ENCODE peak calls at places on chromosomes 7 and 10, in four cellular contexts. One of them, this sample, is unnamed.

GRCh38 chr7:11331128-11332102 is 357.7 kb downstream of the PHF14 start:
- DNase-seq in OCI-LY7: no peak
- DNase-seq in neural progenitor cell: no peak
- DNase-seq in fibroblast of the aortic adventitia: no peak
- DNase-seq in this sample: no peak

GRCh38 chr7:131945313-131945831 is 388.9 kb upstream of the PODXL start:
- DNase-seq in neural progenitor cell: peak; percentile 92
- DNase-seq in fibroblast of the aortic adventitia: peak; percentile 34
- DNase-seq in OCI-LY7: peak; percentile 47
- DNase-seq in this sample: peak; percentile 19

GRCh38 chr10:94487575-94487974 is 58.0 kb upstream of the HELLS start:
- DNase-seq in OCI-LY7: no peak
- DNase-seq in fibroblast of the aortic adventitia: no peak
- DNase-seq in neural progenitor cell: no peak
- DNase-seq in this sample: no peak

GRCh38 chr7:158255156-158255555 is 332.5 kb downstream of the PTPRN2 start:
- DNase-seq in neural progenitor cell: no peak
- DNase-seq in fibroblast of the aortic adventitia: no peak
- DNase-seq in OCI-LY7: no peak
- DNase-seq in this sample: no peak

GRCh38 chr10:75136346-75136745 is 24.9 kb downstream of the SAMD8 start:
- DNase-seq in fibroblast of the aortic adventitia: no peak
- DNase-seq in OCI-LY7: no peak
- DNase-seq in neural progenitor cell: no peak
- DNase-seq in this sample: no peak

GRCh38 chr10:101005361-101005760 is 5.8 kb downstream of the LZTS2 start:
- DNase-seq in OCI-LY7: no peak
- DNase-seq in fibroblast of the aortic adventitia: no peak
- DNase-seq in neural progenitor cell: no peak
- DNase-seq in this sample: no peak

GRCh38 chr7:141043621-141044020 is 28.9 kb upstream of the MRPS33 start:
- DNase-seq in fibroblast of the aortic adventitia: no peak
- DNase-seq in neural progenitor cell: no peak
- DNase-seq in OCI-LY7: no peak
- DNase-seq in this sample: peak; percentile 17

GRCh38 chr7:16235743-16236142 is 185.6 kb downstream of the CRPPA start:
- DNase-seq in OCI-LY7: no peak
- DNase-seq in fibroblast of the aortic adventitia: no peak
- DNase-seq in neural progenitor cell: no peak
- DNase-seq in this sample: no peak

GRCh38 chr7:131657881-131658280 is 101.5 kb upstream of the PODXL start:
- DNase-seq in OCI-LY7: no peak
- DNase-seq in neural progenitor cell: no peak
- DNase-seq in fibroblast of the aortic adventitia: peak; percentile 18
- DNase-seq in this sample: no peak

GRCh38 chr10:6047847-6048246 is 14.3 kb downstream of the IL2RA start:
- DNase-seq in OCI-LY7: no peak
- DNase-seq in neural progenitor cell: no peak
- DNase-seq in fibroblast of the aortic adventitia: no peak
- DNase-seq in this sample: no peak

GRCh38 chr10:19730071-19730470 is 86.2 kb upstream of the PLXDC2 start:
- DNase-seq in neural progenitor cell: no peak
- DNase-seq in fibroblast of the aortic adventitia: peak; percentile 46
- DNase-seq in OCI-LY7: no peak
- DNase-seq in this sample: peak; percentile 46

GRCh38 chr10:43888551-43888950 is 239.9 kb upstream of the ZNF32 start:
- DNase-seq in neural progenitor cell: no peak
- DNase-seq in fibroblast of the aortic adventitia: peak; percentile 96
- DNase-seq in OCI-LY7: no peak
- DNase-seq in this sample: peak; percentile 87

GRCh38 chr10:23065549-23065948 is 29.8 kb upstream of the MSRB2 start:
- DNase-seq in fibroblast of the aortic adventitia: peak; percentile 89
- DNase-seq in neural progenitor cell: no peak
- DNase-seq in OCI-LY7: no peak
- DNase-seq in this sample: peak; percentile 84

GRCh38 chr10:43407148-43407575 is 1.8 kb downstream of the HNRNPF start:
- DNase-seq in OCI-LY7: peak; percentile 73
- DNase-seq in neural progenitor cell: peak; percentile 71
- DNase-seq in fibroblast of the aortic adventitia: peak; percentile 35
- DNase-seq in this sample: peak; percentile 50

GRCh38 chr7:143214789-143215679 is 6.8 kb upstream of the TAS2R40 start:
- DNase-seq in OCI-LY7: peak; percentile 89
- DNase-seq in neural progenitor cell: peak; percentile 91
- DNase-seq in fibroblast of the aortic adventitia: peak; percentile 94
- DNase-seq in this sample: peak; percentile 81

GRCh38 chr7:83976302-83976701 is 218.3 kb downstream of the SEMA3A start:
- DNase-seq in OCI-LY7: peak; percentile 36
- DNase-seq in fibroblast of the aortic adventitia: peak; percentile 67
- DNase-seq in neural progenitor cell: peak; percentile 34
- DNase-seq in this sample: peak; percentile 45

GRCh38 chr7:12683678-12684077 is 3.8 kb upstream of the ARL4A start:
- DNase-seq in neural progenitor cell: no peak
- DNase-seq in fibroblast of the aortic adventitia: peak; percentile 53
- DNase-seq in OCI-LY7: no peak
- DNase-seq in this sample: peak; percentile 27

GRCh38 chr10:22850541-22850940 is 77.3 kb upstream of the ARMC3 start:
- DNase-seq in OCI-LY7: no peak
- DNase-seq in fibroblast of the aortic adventitia: peak; percentile 28
- DNase-seq in neural progenitor cell: no peak
- DNase-seq in this sample: no peak

GRCh38 chr10:102230264-102230860 is 4.3 kb downstream of the ELOVL3 start:
- DNase-seq in fibroblast of the aortic adventitia: peak; percentile 50
- DNase-seq in neural progenitor cell: peak; percentile 94
- DNase-seq in OCI-LY7: no peak
- DNase-seq in this sample: no peak

GRCh38 chr7:45574521-45575500 is 643 bp downstream of the ADCY1 start:
- DNase-seq in neural progenitor cell: peak; percentile 94
- DNase-seq in OCI-LY7: no peak
- DNase-seq in fibroblast of the aortic adventitia: peak; percentile 19
- DNase-seq in this sample: peak; percentile 37

GRCh38 chr10:101643546-101643945 is 51.4 kb downstream of the FBXW4 start:
- DNase-seq in fibroblast of the aortic adventitia: no peak
- DNase-seq in OCI-LY7: no peak
- DNase-seq in neural progenitor cell: peak; percentile 67
- DNase-seq in this sample: no peak

GRCh38 chr10:31677198-31678138 is 251.2 kb downstream of the ARHGAP12 start:
- DNase-seq in neural progenitor cell: peak; percentile 91
- DNase-seq in OCI-LY7: no peak
- DNase-seq in fibroblast of the aortic adventitia: no peak
- DNase-seq in this sample: no peak

GRCh38 chr7:79241288-79242055 is 212.0 kb downstream of the MAGI2 start:
- DNase-seq in fibroblast of the aortic adventitia: peak; percentile 79
- DNase-seq in neural progenitor cell: no peak
- DNase-seq in OCI-LY7: no peak
- DNase-seq in this sample: peak; percentile 85

GRCh38 chr7:139771001-139771956 is 6.5 kb downstream of the HIPK2 start:
- DNase-seq in fibroblast of the aortic adventitia: peak; percentile 71
- DNase-seq in neural progenitor cell: no peak
- DNase-seq in OCI-LY7: no peak
- DNase-seq in this sample: peak; percentile 35

GRCh38 chr7:47557317-47557985 is 24.5 kb downstream of the TNS3 start:
- DNase-seq in OCI-LY7: no peak
- DNase-seq in fibroblast of the aortic adventitia: peak; percentile 85
- DNase-seq in neural progenitor cell: no peak
- DNase-seq in this sample: peak; percentile 87

GRCh38 chr10:92327445-92328433 is 36.8 kb downstream of the MARCHF5 start:
- DNase-seq in OCI-LY7: no peak
- DNase-seq in neural progenitor cell: no peak
- DNase-seq in fibroblast of the aortic adventitia: peak; percentile 24
- DNase-seq in this sample: no peak

GRCh38 chr7:121204537-121204936 is 124.3 kb upstream of the WNT16 start:
- DNase-seq in fibroblast of the aortic adventitia: no peak
- DNase-seq in neural progenitor cell: no peak
- DNase-seq in OCI-LY7: no peak
- DNase-seq in this sample: peak; percentile 25

GRCh38 chr7:87474533-87475358 is 734 bp downstream of the ABCB4 start:
- DNase-seq in fibroblast of the aortic adventitia: peak; percentile 9
- DNase-seq in OCI-LY7: peak; percentile 82
- DNase-seq in neural progenitor cell: peak; percentile 26
- DNase-seq in this sample: peak; percentile 37

GRCh38 chr7:117296066-117296465 is 26.8 kb downstream of the WNT2 start:
- DNase-seq in fibroblast of the aortic adventitia: no peak
- DNase-seq in neural progenitor cell: peak; percentile 24
- DNase-seq in OCI-LY7: no peak
- DNase-seq in this sample: no peak

GRCh38 chr7:141617280-141617679 is 66.1 kb downstream of the AGK start:
- DNase-seq in OCI-LY7: no peak
- DNase-seq in neural progenitor cell: no peak
- DNase-seq in fibroblast of the aortic adventitia: no peak
- DNase-seq in this sample: no peak

GRCh38 chr7:101237206-101238067 is at the start of gene CLDN15:
- DNase-seq in neural progenitor cell: no peak
- DNase-seq in OCI-LY7: no peak
- DNase-seq in fibroblast of the aortic adventitia: peak; percentile 72
- DNase-seq in this sample: peak; percentile 60

GRCh38 chr10:113891476-113891875 is 37.0 kb downstream of the NHLRC2 start:
- DNase-seq in OCI-LY7: no peak
- DNase-seq in fibroblast of the aortic adventitia: no peak
- DNase-seq in neural progenitor cell: no peak
- DNase-seq in this sample: peak; percentile 27

GRCh38 chr7:110386914-110387313 is 704.0 kb upstream of the LRRN3 start:
- DNase-seq in OCI-LY7: no peak
- DNase-seq in fibroblast of the aortic adventitia: no peak
- DNase-seq in neural progenitor cell: no peak
- DNase-seq in this sample: peak; percentile 4

GRCh38 chr7:31794851-31795250 is 107.8 kb downstream of the PPP1R17 start:
- DNase-seq in fibroblast of the aortic adventitia: no peak
- DNase-seq in OCI-LY7: no peak
- DNase-seq in neural progenitor cell: no peak
- DNase-seq in this sample: no peak

GRCh38 chr10:43863859-43864591 is 215.3 kb upstream of the ZNF32 start:
- DNase-seq in neural progenitor cell: no peak
- DNase-seq in fibroblast of the aortic adventitia: peak; percentile 91
- DNase-seq in OCI-LY7: no peak
- DNase-seq in this sample: peak; percentile 88

GRCh38 chr10:15562578-15562977 is 157.1 kb downstream of the ITGA8 start:
- DNase-seq in neural progenitor cell: no peak
- DNase-seq in OCI-LY7: no peak
- DNase-seq in fibroblast of the aortic adventitia: no peak
- DNase-seq in this sample: no peak

GRCh38 chr10:15567952-15568351 is 151.8 kb downstream of the ITGA8 start:
- DNase-seq in fibroblast of the aortic adventitia: no peak
- DNase-seq in neural progenitor cell: no peak
- DNase-seq in OCI-LY7: no peak
- DNase-seq in this sample: no peak

GRCh38 chr10:15558136-15558535 is 161.6 kb downstream of the ITGA8 start:
- DNase-seq in OCI-LY7: no peak
- DNase-seq in neural progenitor cell: no peak
- DNase-seq in fibroblast of the aortic adventitia: peak; percentile 77
- DNase-seq in this sample: peak; percentile 94

GRCh38 chr10:15562116-15562515 is 157.6 kb downstream of the ITGA8 start:
- DNase-seq in OCI-LY7: no peak
- DNase-seq in fibroblast of the aortic adventitia: no peak
- DNase-seq in neural progenitor cell: no peak
- DNase-seq in this sample: no peak

DNA sequence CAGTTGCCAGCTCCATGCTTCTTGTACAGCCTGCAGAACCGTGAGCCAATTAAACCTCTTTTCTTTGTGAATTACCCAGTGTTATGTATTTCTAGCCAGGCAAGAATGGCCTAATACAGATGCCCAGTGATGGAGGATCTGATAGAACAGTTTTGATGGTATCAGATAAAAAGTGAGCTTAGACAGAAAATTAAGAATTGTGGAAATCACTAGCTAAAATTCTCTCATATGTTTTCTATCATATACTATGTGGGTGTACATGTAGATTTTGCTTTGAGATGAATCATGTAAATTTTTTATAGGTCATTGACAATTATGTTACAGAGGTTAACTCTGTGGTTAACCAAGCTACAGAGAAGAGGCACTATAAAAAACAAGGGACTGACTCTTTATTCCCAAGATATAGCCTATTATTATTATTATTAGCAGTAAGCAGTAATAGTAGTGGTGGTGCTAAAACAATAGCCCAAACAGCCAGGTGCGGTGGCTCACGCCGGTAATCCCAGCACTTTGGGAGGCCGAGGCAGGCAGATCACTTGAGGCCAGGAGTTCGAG is 156.5 kb downstream of the ITGA8 start:
- DNase-seq in neural progenitor cell: no peak
- DNase-seq in fibroblast of the aortic adventitia: no peak
- DNase-seq in OCI-LY7: no peak
- DNase-seq in this sample: no peak
- TF ChIP-seq CTCF in neural progenitor cell: no peak
- TF ChIP-seq CTCF in fibroblast of the aortic adventitia: no peak
- TF ChIP-seq CTCF in OCI-LY7: no peak
- TF ChIP-seq CTCF in this sample: no peak

GRCh38 chr10:283916-284356 is 148.7 kb downstream of the ZMYND11 start:
- DNase-seq in neural progenitor cell: no peak
- DNase-seq in OCI-LY7: no peak
- DNase-seq in fibroblast of the aortic adventitia: no peak
- DNase-seq in this sample: no peak
- H3K4me3 ChIP-seq in neural progenitor cell: no peak overlapping the region
- H3K4me3 ChIP-seq in OCI-LY7: no peak overlapping the region
- H3K4me3 ChIP-seq in fibroblast of the aortic adventitia: no peak overlapping the region
- H3K4me3 ChIP-seq in this sample: no peak overlapping the region

DNA sequence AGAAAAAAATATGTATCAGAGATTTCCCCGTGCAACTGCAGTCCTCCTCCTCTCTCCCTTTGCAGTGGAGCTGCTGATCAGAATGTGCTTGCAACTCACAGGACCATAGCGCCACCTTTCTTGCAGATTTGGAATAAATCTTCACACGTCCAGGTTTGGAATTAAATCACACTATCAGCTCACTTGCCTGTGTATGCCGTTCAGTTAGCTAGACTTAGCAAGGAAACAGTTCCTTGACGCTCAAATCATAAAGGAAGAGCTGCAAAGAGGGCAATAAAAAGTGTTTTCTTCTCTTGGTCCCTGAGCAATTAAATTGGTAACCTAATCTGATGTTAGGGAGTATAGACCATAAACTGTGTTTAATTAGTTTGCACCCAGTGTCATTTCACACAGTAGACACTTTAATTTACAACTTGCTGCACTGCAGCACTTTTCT is 77.4 kb downstream of the PON1 start:
- DNase-seq in neural progenitor cell: peak; percentile 88
- DNase-seq in fibroblast of the aortic adventitia: peak; percentile 83
- DNase-seq in OCI-LY7: peak; percentile 51
- DNase-seq in this sample: peak; percentile 72
- TF ChIP-seq CTCF in neural progenitor cell: peak; percentile 86
- TF ChIP-seq CTCF in fibroblast of the aortic adventitia: peak; percentile 65
- TF ChIP-seq CTCF in OCI-LY7: peak; percentile 79
- TF ChIP-seq CTCF in this sample: peak; percentile 75

GRCh38 chr10:34816067-34817002 is 1.2 kb upstream of the PARD3 start:
- DNase-seq in fibroblast of the aortic adventitia: peak; percentile 40
- DNase-seq in OCI-LY7: no peak
- DNase-seq in neural progenitor cell: peak; percentile 43
- DNase-seq in this sample: peak; percentile 37
- H3K4me3 ChIP-seq in fibroblast of the aortic adventitia: peak overlapping the region; percentile 84
- H3K4me3 ChIP-seq in OCI-LY7: no peak overlapping the region
- H3K4me3 ChIP-seq in neural progenitor cell: peak overlapping the region; percentile 98
- H3K4me3 ChIP-seq in this sample: peak overlapping the region; percentile 66

GRCh38 chr7:1709900-1710299 is 39.8 kb downstream of the ELFN1 start:
- DNase-seq in fibroblast of the aortic adventitia: peak; percentile 5
- DNase-seq in neural progenitor cell: no peak
- DNase-seq in OCI-LY7: no peak
- DNase-seq in this sample: no peak
- TF ChIP-seq CTCF in fibroblast of the aortic adventitia: peak; percentile 48
- TF ChIP-seq CTCF in neural progenitor cell: peak; percentile 50
- TF ChIP-seq CTCF in OCI-LY7: peak; percentile 84
- TF ChIP-seq CTCF in this sample: peak; percentile 48

GRCh38 chr10:52454476-52454875 is 140.4 kb downstream of the DKK1 start:
- DNase-seq in fibroblast of the aortic adventitia: no peak
- DNase-seq in neural progenitor cell: no peak
- DNase-seq in OCI-LY7: no peak
- DNase-seq in this sample: no peak
- H3K4me3 ChIP-seq in fibroblast of the aortic adventitia: no peak overlapping the region
- H3K4me3 ChIP-seq in neural progenitor cell: no peak overlapping the region
- H3K4me3 ChIP-seq in OCI-LY7: no peak overlapping the region
- H3K4me3 ChIP-seq in this sample: no peak overlapping the region

This sample was measured in AG10803.